ENCODE peak calls at places on chromosomes 13 and 19, in ten cellular contexts. C, P, U, R, I, D, G, Q, B and N are unnamed samples.

GRCh38 chr19:35251456-35251855 is 2.7 kb downstream of the LSR start:
- DNase-seq in I (no peak), P (no peak), B (no peak), D (peak), U (no peak), Q (no peak), R (no peak), G (no peak), C (no peak), N (no peak)

GRCh38 chr13:77388944-77389616 is 62.2 kb upstream of the MYCBP2 start:
- DNase-seq in D (no peak), B (no peak), G (no peak), Q (no peak), U (no peak), P (no peak), I (no peak), C (no peak), R (no peak), N (no peak)

GRCh38 chr13:29935309-29935981 is 85.0 kb upstream of the UBL3 start:
- DNase-seq in R (no peak), C (no peak), U (no peak), Q (no peak), D (peak), G (no peak), I (peak), B (no peak), P (no peak), N (no peak)

GRCh38 chr13:110409581-110409992 is 102.5 kb downstream of the COL4A2 start:
- DNase-seq in P (peak), U (peak), B (peak), G (peak), I (no peak), D (no peak), C (no peak), R (no peak), Q (no peak), N (peak)

GRCh38 chr13:45209229-45209628 is 8.4 kb upstream of the KCTD4 start:
- DNase-seq in Q (no peak), U (no peak), R (no peak), P (no peak), B (peak), C (no peak), I (peak), G (no peak), D (no peak), N (peak)

GRCh38 chr19:47609885-47610545 is 1.1 kb downstream of the BICRA start:
- DNase-seq in D (peak), I (no peak), B (peak), G (peak), U (peak), C (no peak), P (no peak), Q (peak), R (peak), N (no peak)

GRCh38 chr13:111467111-111467890 is 146.9 kb downstream of the TEX29 start:
- DNase-seq in I (no peak), B (no peak), U (no peak), R (no peak), C (no peak), D (no peak), P (no peak), Q (no peak), G (no peak), N (no peak)

GRCh38 chr13:112803422-112803821 is 113.6 kb downstream of the ATP11A start:
- DNase-seq in R (no peak), B (no peak), I (peak), U (no peak), Q (no peak), D (no peak), P (no peak), G (no peak), C (no peak), N (no peak)

GRCh38 chr19:12788682-12789097 is 2.6 kb upstream of the JUNB start:
- DNase-seq in U (peak), P (peak), I (no peak), B (peak), D (peak), R (peak), Q (peak), G (peak), C (no peak), N (no peak)

GRCh38 chr19:1313695-1314613 is 28.3 kb downstream of the EFNA2 start:
- DNase-seq in G (no peak), C (no peak), U (no peak), B (no peak), P (no peak), R (no peak), D (no peak), Q (no peak), I (no peak), N (peak)

GRCh38 chr13:70310720-70311119 is 202.5 kb upstream of the KLHL1 start:
- DNase-seq in R (no peak), G (no peak), P (peak), B (peak), D (no peak), I (no peak), Q (no peak), C (no peak), U (no peak), N (peak)

GRCh38 chr19:572891-573825 is 762 bp downstream of the BSG start:
- DNase-seq in G (peak), C (no peak), I (no peak), Q (peak), D (peak), P (peak), U (peak), B (peak), R (peak), N (peak)

GRCh38 chr19:1438933-1439358 is 750 bp downstream of the RPS15 start:
- DNase-seq in D (no peak), P (no peak), I (no peak), G (no peak), C (no peak), Q (no peak), R (no peak), B (no peak), U (no peak), N (no peak)

GRCh38 chr19:2775556-2776430 is 7.3 kb downstream of the SGTA start:
- DNase-seq in R (no peak), C (no peak), B (peak), U (peak), P (peak), I (peak), G (peak), D (peak), Q (peak), N (no peak)

GRCh38 chr13:110628477-110628793 is 13.1 kb downstream of the NAXD start:
- DNase-seq in R (peak), G (no peak), U (peak), I (no peak), B (no peak), Q (peak), C (no peak), D (no peak), P (peak), N (no peak)

GRCh38 chr13:48505597-48506091 is 27.2 kb downstream of the RCBTB2 start:
- DNase-seq in C (peak), P (no peak), D (no peak), Q (no peak), R (no peak), B (peak), I (peak), U (peak), G (peak), N (no peak)

GRCh38 chr19:48751835-48752510 is 468 bp downstream of the FUT1 start:
- DNase-seq in B (no peak), G (no peak), R (no peak), D (no peak), U (no peak), P (no peak), Q (no peak), I (no peak), C (no peak), N (no peak)

GRCh38 chr13:108495686-108496363 is 133.6 kb upstream of the MYO16 start:
- DNase-seq in C (no peak), D (no peak), Q (no peak), U (peak), B (peak), P (peak), G (no peak), R (no peak), I (no peak), N (no peak)

GRCh38 chr13:21675095-21676007 is 4.5 kb downstream of the FGF9 start:
- DNase-seq in B (no peak), D (peak), C (no peak), Q (no peak), P (no peak), U (peak), G (peak), R (peak), I (no peak), N (no peak)

GRCh38 chr19:5929179-5929578 is 15.1 kb downstream of the CAPS start:
- DNase-seq in D (no peak), U (no peak), I (no peak), P (no peak), C (no peak), G (no peak), R (no peak), Q (no peak), B (no peak), N (no peak)

GRCh38 chr13:33303885-33304284 is 18.3 kb upstream of the STARD13 start:
- DNase-seq in I (no peak), B (no peak), P (peak), U (no peak), D (no peak), Q (no peak), G (no peak), R (no peak), C (no peak), N (no peak)

GRCh38 chr13:44649118-44649455 is 73.0 kb upstream of the TSC22D1 start:
- DNase-seq in B (no peak), C (no peak), D (no peak), G (no peak), R (no peak), P (no peak), I (no peak), Q (no peak), U (no peak), N (no peak)

GRCh38 chr13:32790731-32791130 is 204.5 kb downstream of the PDS5B start:
- DNase-seq in C (no peak), D (no peak), P (no peak), R (no peak), G (no peak), U (no peak), I (no peak), B (no peak), Q (no peak), N (no peak)

GRCh38 chr13:114062754-114063153 is 69.7 kb downstream of the RASA3 start:
- DNase-seq in P (no peak), I (peak), Q (no peak), R (no peak), U (peak), D (no peak), G (no peak), C (no peak), B (no peak), N (no peak)

GRCh38 chr13:73720216-73720840 is 413.9 kb downstream of the KLF12 start:
- DNase-seq in I (no peak), U (no peak), G (no peak), B (no peak), D (no peak), R (no peak), P (no peak), C (no peak), Q (no peak), N (no peak)

GRCh38 chr13:112743451-112744305 is 53.8 kb downstream of the ATP11A start:
- DNase-seq in I (no peak), U (no peak), B (no peak), Q (no peak), C (no peak), G (no peak), P (no peak), D (peak), R (no peak), N (no peak)

GRCh38 chr13:97574926-97575325 is 141.0 kb downstream of the RAP2A start:
- DNase-seq in C (no peak), D (no peak), Q (no peak), U (no peak), B (peak), P (peak), I (no peak), R (no peak), G (peak), N (no peak)

GRCh38 chr19:55156202-55157063 is 1.1 kb downstream of the TNNI3 start:
- DNase-seq in I (no peak), D (no peak), C (no peak), G (peak), P (peak), B (peak), Q (no peak), R (no peak), U (peak), N (no peak)

GRCh38 chr13:33204130-33204927 is 81.2 kb downstream of the STARD13 start:
- DNase-seq in D (no peak), R (peak), I (no peak), G (peak), U (peak), P (peak), C (peak), Q (peak), B (peak), N (no peak)

GRCh38 chr13:30477346-30478235 is 11.9 kb upstream of the HMGB1 start:
- DNase-seq in Q (no peak), P (no peak), B (no peak), D (no peak), R (no peak), U (no peak), I (no peak), C (no peak), G (no peak), N (no peak)

GRCh38 chr13:101661839-101662238 is 209.4 kb downstream of the ITGBL1 start:
- DNase-seq in R (no peak), D (no peak), I (no peak), B (no peak), Q (no peak), P (no peak), C (no peak), U (no peak), G (no peak), N (peak)

GRCh38 chr13:61286148-61286745 is 129.4 kb downstream of the PCDH20 start:
- DNase-seq in B (no peak), C (no peak), I (no peak), D (no peak), G (no peak), P (no peak), Q (no peak), U (no peak), R (no peak), N (peak)

GRCh38 chr13:108220042-108220441 is 1.9 kb downstream of the ABHD13 start:
- DNase-seq in G (no peak), P (no peak), U (no peak), D (no peak), Q (no peak), R (no peak), C (no peak), I (no peak), B (no peak), N (no peak)

GRCh38 chr13:37383066-37383465 is 215.5 kb downstream of the POSTN start:
- DNase-seq in B (no peak), D (no peak), I (no peak), G (no peak), P (peak), C (no peak), U (no peak), Q (no peak), R (no peak), N (no peak)

GRCh38 chr19:15280915-15281683 is 48.9 kb upstream of the EPHX3 start:
- DNase-seq in C (peak), I (peak), G (peak), D (no peak), R (peak), P (peak), Q (peak), B (peak), U (peak), N (peak)
- TF ChIP-seq CTCF in C (peak), I (no peak), G (peak), D (no peak), R (no peak), P (peak), Q (no peak), B (no peak), U (peak), N (peak)

GRCh38 chr13:93413972-93414717 is 187.5 kb downstream of the GPC6 start:
- DNase-seq in U (no peak), G (no peak), D (no peak), R (no peak), B (peak), I (no peak), C (no peak), P (peak), Q (no peak), N (no peak)
- H3K4me3 ChIP-seq in U (no peak), G (no peak), D (no peak), R (no peak), B (no peak), I (no peak), C (no peak), P (no peak), Q (no peak), N (no peak)

GRCh38 chr13:67077132-67077531 is 153.0 kb downstream of the PCDH9 start:
- DNase-seq in B (no peak), R (no peak), C (no peak), I (no peak), Q (no peak), U (no peak), D (no peak), G (no peak), P (no peak), N (no peak)

GRCh38 chr13:67078062-67078461 is 152.1 kb downstream of the PCDH9 start:
- DNase-seq in R (no peak), P (no peak), C (no peak), G (no peak), U (no peak), I (no peak), D (no peak), Q (no peak), B (no peak), N (no peak)

GRCh38 chr13:67076378-67076777 is 153.8 kb downstream of the PCDH9 start:
- DNase-seq in R (no peak), C (no peak), B (no peak), D (no peak), U (no peak), Q (no peak), G (no peak), P (no peak), I (no peak), N (no peak)

GRCh38 chr13:67071918-67072598 is 158.1 kb downstream of the PCDH9 start:
- DNase-seq in P (no peak), D (no peak), I (no peak), B (no peak), G (no peak), R (no peak), C (no peak), Q (no peak), U (no peak), N (no peak)

GRCh38 chr13:67075239-67075638 is 154.9 kb downstream of the PCDH9 start:
- DNase-seq in I (no peak), R (no peak), Q (no peak), P (no peak), G (no peak), B (peak), U (no peak), C (no peak), D (no peak), N (no peak)
- TF ChIP-seq CTCF in I (no peak), R (no peak), Q (no peak), P (peak), G (no peak), B (no peak), U (peak), C (no peak), D (no peak), N (no peak)

GRCh38 chr19:50717891-50718254 is 1.7 kb downstream of the SHANK1 start:
- DNase-seq in U (peak), Q (no peak), I (no peak), R (no peak), B (no peak), P (no peak), D (no peak), C (no peak), G (no peak), N (no peak)
- H3K4me3 ChIP-seq in U (no peak), Q (no peak), I (no peak), R (peak), B (peak), P (no peak), D (no peak), C (peak), G (peak), N (no peak)

GRCh38 chr19:8635422-8635821 is 5.0 kb downstream of the NFILZ start:
- DNase-seq in I (no peak), G (no peak), P (peak), C (no peak), U (no peak), Q (no peak), B (no peak), R (no peak), D (no peak), N (no peak)
- TF ChIP-seq CTCF in I (no peak), G (no peak), P (no peak), C (no peak), U (no peak), Q (no peak), B (no peak), R (no peak), D (no peak), N (no peak)

DNA sequence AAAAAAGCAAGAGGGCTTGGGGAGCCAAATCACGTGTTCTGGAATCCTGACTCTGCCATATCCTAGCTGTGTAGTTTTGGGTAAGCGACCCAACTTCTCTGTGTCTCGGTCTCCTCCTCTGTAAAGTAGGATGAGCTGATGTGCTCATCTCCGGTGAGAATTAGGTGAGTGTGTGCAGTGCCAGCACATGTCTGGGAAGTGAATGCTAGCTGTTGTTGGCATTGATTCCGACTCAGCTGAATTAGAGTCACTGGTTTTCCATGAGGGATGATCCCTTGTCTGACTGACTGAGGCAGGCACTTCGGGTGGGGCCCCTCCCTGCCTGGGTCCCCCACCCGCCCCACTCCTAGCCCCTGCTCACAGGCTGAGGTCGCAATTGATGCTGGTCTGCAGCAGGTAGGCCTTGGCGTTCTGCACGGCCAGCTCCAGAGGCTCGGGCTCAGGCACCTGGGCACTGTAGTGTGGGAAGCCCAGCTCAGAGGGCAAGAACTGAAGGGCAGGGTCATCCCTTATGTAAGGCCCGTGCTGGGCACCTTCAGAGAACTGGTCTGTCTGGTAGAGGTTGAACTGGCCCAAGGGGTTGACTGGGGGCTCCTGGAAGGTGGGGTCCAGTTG is 835 bp downstream of the RSPH6A start:
- DNase-seq in I (no peak), Q (no peak), P (no peak), C (no peak), D (no peak), G (no peak), B (no peak), U (no peak), R (no peak), N (no peak)
- H3K4me3 ChIP-seq in I (no peak), Q (no peak), P (no peak), C (no peak), D (no peak), G (no peak), B (no peak), U (no peak), R (no peak), N (no peak)

DNA sequence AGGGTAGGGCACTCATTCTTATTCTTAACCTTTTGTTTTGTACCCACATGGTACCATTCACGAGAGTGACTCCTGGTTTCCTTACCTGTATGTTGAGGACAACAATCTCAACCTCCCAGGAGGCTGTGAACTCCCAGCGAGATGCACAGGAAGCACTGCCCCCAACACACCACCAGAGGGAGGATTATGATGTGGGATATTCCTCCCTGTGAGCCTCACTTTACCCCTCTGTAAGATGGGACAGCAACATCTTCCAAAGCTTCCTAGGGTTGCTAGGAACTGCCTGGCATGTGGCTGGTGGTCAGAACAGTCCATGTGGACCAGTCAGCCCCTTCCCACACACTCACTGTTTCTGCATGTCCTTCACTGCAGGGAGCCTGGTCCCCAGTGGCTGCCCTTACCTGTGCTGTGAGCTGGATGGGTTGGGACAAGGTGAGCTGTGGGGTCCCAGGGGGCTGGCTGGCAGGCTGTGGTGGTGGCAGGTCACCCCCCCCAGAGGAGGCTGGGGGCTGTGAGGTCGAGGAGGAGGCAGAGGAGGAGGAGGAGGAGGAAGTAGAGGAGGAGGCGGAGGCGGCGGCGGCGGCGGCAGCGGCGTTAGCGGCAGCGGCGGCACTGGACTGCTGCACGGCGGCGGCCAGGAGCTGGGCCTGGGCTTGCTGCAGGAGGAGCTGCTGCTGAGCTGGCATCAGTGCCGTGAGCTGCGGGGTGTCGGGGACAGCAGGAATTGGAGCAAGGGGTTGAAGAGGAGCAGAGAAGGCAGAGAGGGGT is 15.8 kb downstream of the POU2F2 start:
- DNase-seq in G (no peak), I (no peak), D (no peak), Q (no peak), P (no peak), R (no peak), B (no peak), U (no peak), C (no peak), N (no peak)
- TF ChIP-seq CTCF in G (no peak), I (no peak), D (no peak), Q (no peak), P (peak), R (no peak), B (no peak), U (no peak), C (no peak), N (peak)

GRCh38 chr19:39515551-39516191 is 732 bp downstream of the SELENOV start:
- DNase-seq in B (no peak), U (no peak), R (no peak), G (no peak), I (no peak), C (no peak), P (no peak), Q (no peak), D (no peak), N (no peak)
- H3K4me3 ChIP-seq in B (peak), U (peak), R (peak), G (peak), I (no peak), C (peak), P (no peak), Q (peak), D (no peak), N (peak)

GRCh38 chr13:46554971-46555370 is 2.0 kb downstream of the LRCH1 start:
- DNase-seq in G (no peak), U (no peak), D (no peak), R (no peak), I (no peak), Q (no peak), C (no peak), B (peak), P (no peak), N (no peak)
- TF ChIP-seq CTCF in G (no peak), U (no peak), D (no peak), R (no peak), I (no peak), Q (no peak), C (no peak), B (no peak), P (no peak), N (no peak)

GRCh38 chr13:35475131-35475959 is 1.1 kb downstream of the MAB21L1 start:
- DNase-seq in Q (no peak), B (peak), C (no peak), D (peak), R (peak), G (peak), I (no peak), U (peak), P (peak), N (no peak)
- H3K4me3 ChIP-seq in Q (peak), B (peak), C (peak), D (peak), R (peak), G (peak), I (no peak), U (peak), P (peak), N (peak)